ENCODE peak calls at places on chromosomes 7 and 10, in four cellular contexts. One of them, this sample, is unnamed.
A peak's percentile ranks its signal among the peaks of the same experiment; 100 is the strongest.

GRCh38 chr10:77513783-77514331 is 123.8 kb downstream of the KCNMA1 start:
- DNase-seq in RPMI7951: peak; percentile 94
- DNase-seq in pancreas: peak; percentile 89
- DNase-seq in hepatic stellate cell: peak; percentile 73
- DNase-seq in this sample: peak; percentile 77

GRCh38 chr10:29055091-29055490 is 233.8 kb upstream of the LYZL1 start:
- DNase-seq in RPMI7951: no peak
- DNase-seq in pancreas: no peak
- DNase-seq in hepatic stellate cell: no peak
- DNase-seq in this sample: no peak

GRCh38 chr10:13712799-13713581 is 126.2 kb downstream of the PRPF18 start:
- DNase-seq in RPMI7951: peak; percentile 100
- DNase-seq in pancreas: no peak
- DNase-seq in hepatic stellate cell: peak; percentile 88
- DNase-seq in this sample: peak; percentile 87

GRCh38 chr7:143380646-143381426 is at the start of gene ZYX:
- DNase-seq in RPMI7951: peak; percentile 93
- DNase-seq in pancreas: peak; percentile 95
- DNase-seq in hepatic stellate cell: peak; percentile 98
- DNase-seq in this sample: peak; percentile 86

GRCh38 chr7:95630702-95631458 is 34.6 kb upstream of the PDK4 start:
- DNase-seq in RPMI7951: no peak
- DNase-seq in pancreas: no peak
- DNase-seq in hepatic stellate cell: no peak
- DNase-seq in this sample: no peak

GRCh38 chr7:68176974-68177373 is 1180.3 kb downstream of the TYW1 start:
- DNase-seq in RPMI7951: peak; percentile 31
- DNase-seq in pancreas: no peak
- DNase-seq in hepatic stellate cell: no peak
- DNase-seq in this sample: peak; percentile 70

GRCh38 chr7:149257146-149257545 is 4.8 kb upstream of the ZNF783 start:
- DNase-seq in RPMI7951: no peak
- DNase-seq in pancreas: no peak
- DNase-seq in hepatic stellate cell: no peak
- DNase-seq in this sample: no peak

GRCh38 chr7:7812112-7812511 is 93.7 kb upstream of the RPA3 start:
- DNase-seq in RPMI7951: no peak
- DNase-seq in pancreas: no peak
- DNase-seq in hepatic stellate cell: no peak
- DNase-seq in this sample: no peak

GRCh38 chr10:19889279-19889678 is 73.0 kb downstream of the PLXDC2 start:
- DNase-seq in RPMI7951: no peak
- DNase-seq in pancreas: no peak
- DNase-seq in hepatic stellate cell: no peak
- DNase-seq in this sample: no peak

GRCh38 chr10:117938104-117938503 is 108.6 kb downstream of the RAB11FIP2 start:
- DNase-seq in RPMI7951: no peak
- DNase-seq in pancreas: no peak
- DNase-seq in hepatic stellate cell: no peak
- DNase-seq in this sample: no peak

GRCh38 chr10:95406651-95407280 is 116.0 kb upstream of the PDLIM1 start:
- DNase-seq in RPMI7951: peak; percentile 64
- DNase-seq in pancreas: peak; percentile 92
- DNase-seq in hepatic stellate cell: no peak
- DNase-seq in this sample: no peak

GRCh38 chr7:17234398-17235021 is 63.9 kb upstream of the AHR start:
- DNase-seq in RPMI7951: peak; percentile 98
- DNase-seq in pancreas: no peak
- DNase-seq in hepatic stellate cell: peak; percentile 41
- DNase-seq in this sample: peak; percentile 67

This sample was measured in HTR-8/SVneo.